ENCODE peak calls at places on chromosomes 11 and 22, in four cellular contexts. One of them, this sample, is unnamed.

GRCh38 chr11:118915941-118916841 is 9.5 kb downstream of the BCL9L start:
- DNase-seq in suprapubic skin: no peak
- DNase-seq in stomach: no peak
- DNase-seq in head of caudate nucleus: no peak
- DNase-seq in this sample: no peak

GRCh38 chr22:22408731-22409696 is 99.5 kb downstream of the ZNF280B start:
- DNase-seq in suprapubic skin: no peak
- DNase-seq in stomach: no peak
- DNase-seq in head of caudate nucleus: no peak
- DNase-seq in this sample: no peak

GRCh38 chr11:107018274-107018901 is at the start of gene GUCY1A2:
- DNase-seq in suprapubic skin: no peak
- DNase-seq in stomach: no peak
- DNase-seq in head of caudate nucleus: peak
- DNase-seq in this sample: no peak

GRCh38 chr11:58222730-58223129 is 6.0 kb downstream of the OR10Q1 start:
- DNase-seq in suprapubic skin: no peak
- DNase-seq in stomach: no peak
- DNase-seq in head of caudate nucleus: no peak
- DNase-seq in this sample: no peak

GRCh38 chr22:36454916-36455570 is 26.4 kb downstream of the TXN2 start:
- DNase-seq in suprapubic skin: peak
- DNase-seq in stomach: peak
- DNase-seq in head of caudate nucleus: peak
- DNase-seq in this sample: no peak

GRCh38 chr11:16897460-16898061 is 116.7 kb downstream of the PLEKHA7 start:
- DNase-seq in suprapubic skin: no peak
- DNase-seq in stomach: no peak
- DNase-seq in head of caudate nucleus: no peak
- DNase-seq in this sample: no peak

GRCh38 chr11:119192111-119192510 is 6.8 kb downstream of the NHERF4 start:
- DNase-seq in suprapubic skin: no peak
- DNase-seq in stomach: no peak
- DNase-seq in head of caudate nucleus: no peak
- DNase-seq in this sample: no peak

GRCh38 chr11:57476883-57477506 is 16.7 kb downstream of the RTN4RL2 start:
- DNase-seq in suprapubic skin: no peak
- DNase-seq in stomach: peak
- DNase-seq in head of caudate nucleus: no peak
- DNase-seq in this sample: no peak

GRCh38 chr11:55949330-55949729 is 13.1 kb upstream of the OR5I1 start:
- DNase-seq in suprapubic skin: no peak
- DNase-seq in stomach: no peak
- DNase-seq in head of caudate nucleus: no peak
- DNase-seq in this sample: no peak

GRCh38 chr11:66768088-66768521 is 39.1 kb upstream of the SPTBN2 start:
- DNase-seq in suprapubic skin: no peak
- DNase-seq in stomach: no peak
- DNase-seq in head of caudate nucleus: no peak
- DNase-seq in this sample: no peak

GRCh38 chr22:19663821-19664325 is 50.4 kb upstream of the SEPTIN5 start:
- DNase-seq in suprapubic skin: no peak
- DNase-seq in stomach: no peak
- DNase-seq in head of caudate nucleus: no peak
- DNase-seq in this sample: peak

GRCh38 chr11:78659326-78660319 is 85.0 kb upstream of the NARS2 start:
- DNase-seq in suprapubic skin: no peak
- DNase-seq in stomach: no peak
- DNase-seq in head of caudate nucleus: no peak
- DNase-seq in this sample: no peak

GRCh38 chr11:69000831-69001245 is 12.2 kb downstream of the MRGPRF start:
- DNase-seq in suprapubic skin: peak
- DNase-seq in stomach: no peak
- DNase-seq in head of caudate nucleus: peak
- DNase-seq in this sample: peak

GRCh38 chr11:35344990-35345655 is 74.2 kb downstream of the SLC1A2 start:
- DNase-seq in suprapubic skin: no peak
- DNase-seq in stomach: no peak
- DNase-seq in head of caudate nucleus: no peak
- DNase-seq in this sample: no peak

GRCh38 chr22:37419916-37420655 is 7.2 kb downstream of the ELFN2 start:
- DNase-seq in suprapubic skin: no peak
- DNase-seq in stomach: no peak
- DNase-seq in head of caudate nucleus: no peak
- DNase-seq in this sample: no peak

GRCh38 chr22:27124336-27125023 is 467.1 kb downstream of the MIAT start:
- DNase-seq in suprapubic skin: no peak
- DNase-seq in stomach: no peak
- DNase-seq in head of caudate nucleus: no peak
- DNase-seq in this sample: no peak

GRCh38 chr11:86182976-86183584 is 61.5 kb upstream of the EED start:
- DNase-seq in suprapubic skin: no peak
- DNase-seq in stomach: peak
- DNase-seq in head of caudate nucleus: no peak
- DNase-seq in this sample: no peak

GRCh38 chr11:70696076-70696475 is 297.7 kb downstream of the CTTN start:
- DNase-seq in suprapubic skin: no peak
- DNase-seq in stomach: no peak
- DNase-seq in head of caudate nucleus: no peak
- DNase-seq in this sample: no peak

GRCh38 chr11:111357150-111358037 is 21.7 kb downstream of the POU2AF1 start:
- DNase-seq in suprapubic skin: no peak
- DNase-seq in stomach: no peak
- DNase-seq in head of caudate nucleus: no peak
- DNase-seq in this sample: no peak

GRCh38 chr11:77776455-77776854 is 44.1 kb downstream of the RSF1 start:
- DNase-seq in suprapubic skin: no peak
- DNase-seq in stomach: no peak
- DNase-seq in head of caudate nucleus: no peak
- DNase-seq in this sample: no peak

GRCh38 chr11:66071326-66071870 is 1.3 kb downstream of the PACS1 start:
- DNase-seq in suprapubic skin: no peak
- DNase-seq in stomach: no peak
- DNase-seq in head of caudate nucleus: no peak
- DNase-seq in this sample: no peak

GRCh38 chr11:122733301-122733686 is 77.8 kb downstream of the UBASH3B start:
- DNase-seq in suprapubic skin: no peak
- DNase-seq in stomach: no peak
- DNase-seq in head of caudate nucleus: no peak
- DNase-seq in this sample: peak

GRCh38 chr22:39179841-39180335 is 27.4 kb upstream of the CBX7 start:
- DNase-seq in suprapubic skin: no peak
- DNase-seq in stomach: no peak
- DNase-seq in head of caudate nucleus: no peak
- DNase-seq in this sample: no peak

GRCh38 chr22:49784630-49784971 is 43.1 kb downstream of the BRD1 start:
- DNase-seq in suprapubic skin: no peak
- DNase-seq in stomach: no peak
- DNase-seq in head of caudate nucleus: no peak
- DNase-seq in this sample: no peak

GRCh38 chr22:32685527-32685926 is 116.0 kb upstream of the TIMP3 start:
- DNase-seq in suprapubic skin: no peak
- DNase-seq in stomach: no peak
- DNase-seq in head of caudate nucleus: no peak
- DNase-seq in this sample: no peak

GRCh38 chr11:19374189-19374588 is 133.4 kb upstream of the E2F8 start:
- DNase-seq in suprapubic skin: peak
- DNase-seq in stomach: no peak
- DNase-seq in head of caudate nucleus: no peak
- DNase-seq in this sample: no peak

GRCh38 chr22:22959147-22959827 is 71.7 kb downstream of the IGLL5 start:
- DNase-seq in suprapubic skin: no peak
- DNase-seq in stomach: peak
- DNase-seq in head of caudate nucleus: peak
- DNase-seq in this sample: peak

GRCh38 chr11:122711831-122712378 is 56.4 kb downstream of the UBASH3B start:
- DNase-seq in suprapubic skin: no peak
- DNase-seq in stomach: no peak
- DNase-seq in head of caudate nucleus: no peak
- DNase-seq in this sample: no peak

GRCh38 chr11:116890193-116890592 is 52.8 kb upstream of the APOA1 start:
- DNase-seq in suprapubic skin: no peak
- DNase-seq in stomach: no peak
- DNase-seq in head of caudate nucleus: no peak
- DNase-seq in this sample: no peak

GRCh38 chr11:81237139-81237538 is 1496.5 kb downstream of the FAM181B start:
- DNase-seq in suprapubic skin: no peak
- DNase-seq in stomach: no peak
- DNase-seq in head of caudate nucleus: no peak
- DNase-seq in this sample: peak

GRCh38 chr11:36493332-36493731 is 16.7 kb downstream of the TRAF6 start:
- DNase-seq in suprapubic skin: no peak
- DNase-seq in stomach: no peak
- DNase-seq in head of caudate nucleus: no peak
- DNase-seq in this sample: no peak

GRCh38 chr11:19933132-19933735 is 220.6 kb downstream of the NAV2 start:
- DNase-seq in suprapubic skin: no peak
- DNase-seq in stomach: no peak
- DNase-seq in head of caudate nucleus: no peak
- DNase-seq in this sample: no peak

GRCh38 chr11:66393954-66394353 is 22.4 kb upstream of the SLC29A2 start:
- DNase-seq in suprapubic skin: no peak
- DNase-seq in stomach: no peak
- DNase-seq in head of caudate nucleus: no peak
- DNase-seq in this sample: no peak

GRCh38 chr11:31816467-31817053 is 5.4 kb upstream of the PAX6 start:
- DNase-seq in suprapubic skin: no peak
- DNase-seq in stomach: no peak
- DNase-seq in head of caudate nucleus: no peak
- DNase-seq in this sample: no peak

This sample was measured in brain pericyte.